ENCODE peak calls at places on chromosomes 5 and 9, in eight cellular contexts. One of them, this sample, is unnamed.

GRCh38 chr5:6765612-6766525 is 52.6 kb downstream of the TENT4A start:
- DNase-seq in pancreas: peak; percentile 77
- DNase-seq in fibroblast of villous mesenchyme: peak; percentile 72
- DNase-seq in ureter: peak; percentile 90
- DNase-seq in smooth muscle cell of the brain vasculature: peak; percentile 32
- DNase-seq in AG20443: peak; percentile 92
- DNase-seq in HFF-Myc: peak; percentile 65
- DNase-seq in RWPE1: peak; percentile 89
- DNase-seq in this sample: peak; percentile 84

GRCh38 chr9:12448246-12448645 is 244.9 kb upstream of the TYRP1 start:
- DNase-seq in fibroblast of villous mesenchyme: no peak
- DNase-seq in RWPE1: no peak
- DNase-seq in ureter: no peak
- DNase-seq in AG20443: no peak
- DNase-seq in pancreas: no peak
- DNase-seq in smooth muscle cell of the brain vasculature: no peak
- DNase-seq in HFF-Myc: no peak
- DNase-seq in this sample: no peak

GRCh38 chr5:14810941-14811573 is 60.5 kb downstream of the ANKH start:
- DNase-seq in RWPE1: no peak
- DNase-seq in pancreas: no peak
- DNase-seq in smooth muscle cell of the brain vasculature: no peak
- DNase-seq in ureter: no peak
- DNase-seq in AG20443: no peak
- DNase-seq in HFF-Myc: no peak
- DNase-seq in fibroblast of villous mesenchyme: no peak
- DNase-seq in this sample: no peak

GRCh38 chr9:134066546-134066922 is 1.3 kb downstream of the BRD3 start:
- DNase-seq in HFF-Myc: no peak
- DNase-seq in fibroblast of villous mesenchyme: peak; percentile 32
- DNase-seq in RWPE1: peak; percentile 59
- DNase-seq in AG20443: peak; percentile 36
- DNase-seq in smooth muscle cell of the brain vasculature: no peak
- DNase-seq in pancreas: no peak
- DNase-seq in ureter: no peak
- DNase-seq in this sample: no peak

GRCh38 chr5:77816686-77817085 is 40.5 kb upstream of the TBCA start:
- DNase-seq in ureter: no peak
- DNase-seq in RWPE1: peak; percentile 22
- DNase-seq in AG20443: no peak
- DNase-seq in HFF-Myc: no peak
- DNase-seq in pancreas: no peak
- DNase-seq in smooth muscle cell of the brain vasculature: no peak
- DNase-seq in fibroblast of villous mesenchyme: no peak
- DNase-seq in this sample: no peak

GRCh38 chr5:9626955-9627354 is 3.2 kb downstream of the TAS2R1 start:
- DNase-seq in smooth muscle cell of the brain vasculature: no peak
- DNase-seq in ureter: no peak
- DNase-seq in RWPE1: no peak
- DNase-seq in AG20443: no peak
- DNase-seq in fibroblast of villous mesenchyme: no peak
- DNase-seq in pancreas: no peak
- DNase-seq in HFF-Myc: no peak
- DNase-seq in this sample: no peak

GRCh38 chr5:150263339-150263738 is 26.2 kb downstream of the CAMK2A start:
- DNase-seq in smooth muscle cell of the brain vasculature: no peak
- DNase-seq in ureter: no peak
- DNase-seq in pancreas: no peak
- DNase-seq in fibroblast of villous mesenchyme: no peak
- DNase-seq in AG20443: no peak
- DNase-seq in HFF-Myc: no peak
- DNase-seq in RWPE1: no peak
- DNase-seq in this sample: no peak

GRCh38 chr9:5514608-5515260 is 4.4 kb downstream of the PDCD1LG2 start:
- DNase-seq in fibroblast of villous mesenchyme: no peak
- DNase-seq in smooth muscle cell of the brain vasculature: no peak
- DNase-seq in pancreas: no peak
- DNase-seq in AG20443: no peak
- DNase-seq in RWPE1: no peak
- DNase-seq in ureter: no peak
- DNase-seq in HFF-Myc: no peak
- DNase-seq in this sample: no peak

GRCh38 chr5:137146402-137146889 is 352.7 kb downstream of the SPOCK1 start:
- DNase-seq in ureter: no peak
- DNase-seq in smooth muscle cell of the brain vasculature: no peak
- DNase-seq in RWPE1: peak; percentile 99
- DNase-seq in fibroblast of villous mesenchyme: peak; percentile 93
- DNase-seq in HFF-Myc: peak; percentile 83
- DNase-seq in AG20443: peak; percentile 91
- DNase-seq in pancreas: no peak
- DNase-seq in this sample: no peak

GRCh38 chr5:43019615-43020293 is 20.4 kb downstream of the ANXA2R start:
- DNase-seq in HFF-Myc: no peak
- DNase-seq in fibroblast of villous mesenchyme: peak; percentile 92
- DNase-seq in AG20443: peak; percentile 32
- DNase-seq in ureter: peak; percentile 79
- DNase-seq in pancreas: peak; percentile 75
- DNase-seq in smooth muscle cell of the brain vasculature: no peak
- DNase-seq in RWPE1: no peak
- DNase-seq in this sample: no peak

GRCh38 chr5:1746371-1747078 is 53.1 kb downstream of the MRPL36 start:
- DNase-seq in fibroblast of villous mesenchyme: no peak
- DNase-seq in HFF-Myc: no peak
- DNase-seq in ureter: no peak
- DNase-seq in smooth muscle cell of the brain vasculature: no peak
- DNase-seq in AG20443: no peak
- DNase-seq in RWPE1: no peak
- DNase-seq in pancreas: no peak
- DNase-seq in this sample: peak; percentile 58

GRCh38 chr5:132283423-132284043 is 10.7 kb upstream of the SLC22A4 start:
- DNase-seq in pancreas: peak; percentile 65
- DNase-seq in RWPE1: no peak
- DNase-seq in ureter: no peak
- DNase-seq in smooth muscle cell of the brain vasculature: no peak
- DNase-seq in HFF-Myc: no peak
- DNase-seq in fibroblast of villous mesenchyme: peak; percentile 66
- DNase-seq in AG20443: peak; percentile 70
- DNase-seq in this sample: no peak

GRCh38 chr5:114362197-114362976 is 517 bp downstream of the KCNN2 start:
- DNase-seq in pancreas: no peak
- DNase-seq in AG20443: peak; percentile 21
- DNase-seq in fibroblast of villous mesenchyme: peak; percentile 16
- DNase-seq in HFF-Myc: no peak
- DNase-seq in smooth muscle cell of the brain vasculature: no peak
- DNase-seq in RWPE1: peak; percentile 13
- DNase-seq in ureter: no peak
- DNase-seq in this sample: no peak

GRCh38 chr9:104868303-104868686 is 59.7 kb downstream of the ABCA1 start:
- DNase-seq in pancreas: no peak
- DNase-seq in AG20443: no peak
- DNase-seq in smooth muscle cell of the brain vasculature: no peak
- DNase-seq in RWPE1: no peak
- DNase-seq in fibroblast of villous mesenchyme: peak; percentile 20
- DNase-seq in ureter: no peak
- DNase-seq in HFF-Myc: no peak
- DNase-seq in this sample: no peak

GRCh38 chr9:136511670-136512592 is 29.1 kb upstream of the SEC16A start:
- DNase-seq in ureter: no peak
- DNase-seq in pancreas: no peak
- DNase-seq in AG20443: no peak
- DNase-seq in HFF-Myc: no peak
- DNase-seq in RWPE1: no peak
- DNase-seq in smooth muscle cell of the brain vasculature: no peak
- DNase-seq in fibroblast of villous mesenchyme: no peak
- DNase-seq in this sample: no peak

GRCh38 chr5:8839361-8840055 is 706.4 kb downstream of the SEMA5A start:
- DNase-seq in HFF-Myc: no peak
- DNase-seq in AG20443: no peak
- DNase-seq in pancreas: no peak
- DNase-seq in ureter: no peak
- DNase-seq in smooth muscle cell of the brain vasculature: no peak
- DNase-seq in RWPE1: no peak
- DNase-seq in fibroblast of villous mesenchyme: no peak
- DNase-seq in this sample: no peak

GRCh38 chr9:108708448-108708847 is 147.3 kb downstream of the ACTL7B start:
- DNase-seq in fibroblast of villous mesenchyme: no peak
- DNase-seq in pancreas: no peak
- DNase-seq in ureter: no peak
- DNase-seq in HFF-Myc: no peak
- DNase-seq in smooth muscle cell of the brain vasculature: no peak
- DNase-seq in RWPE1: no peak
- DNase-seq in AG20443: no peak
- DNase-seq in this sample: no peak

GRCh38 chr9:105921057-105921721 is 226.8 kb downstream of the TMEM38B start:
- DNase-seq in RWPE1: no peak
- DNase-seq in HFF-Myc: no peak
- DNase-seq in smooth muscle cell of the brain vasculature: no peak
- DNase-seq in ureter: no peak
- DNase-seq in AG20443: no peak
- DNase-seq in pancreas: no peak
- DNase-seq in fibroblast of villous mesenchyme: no peak
- DNase-seq in this sample: no peak

GRCh38 chr9:133242241-133242640 is 32.8 kb downstream of the ABO start:
- DNase-seq in fibroblast of villous mesenchyme: no peak
- DNase-seq in HFF-Myc: no peak
- DNase-seq in pancreas: no peak
- DNase-seq in ureter: no peak
- DNase-seq in AG20443: no peak
- DNase-seq in smooth muscle cell of the brain vasculature: no peak
- DNase-seq in RWPE1: no peak
- DNase-seq in this sample: no peak

GRCh38 chr9:131986089-131986488 is 93.6 kb downstream of the MED27 start:
- DNase-seq in AG20443: no peak
- DNase-seq in HFF-Myc: no peak
- DNase-seq in ureter: no peak
- DNase-seq in pancreas: no peak
- DNase-seq in RWPE1: no peak
- DNase-seq in smooth muscle cell of the brain vasculature: no peak
- DNase-seq in fibroblast of villous mesenchyme: no peak
- DNase-seq in this sample: no peak

GRCh38 chr9:99353408-99353807 is 131.3 kb downstream of the SEC61B start:
- DNase-seq in smooth muscle cell of the brain vasculature: no peak
- DNase-seq in RWPE1: no peak
- DNase-seq in HFF-Myc: peak; percentile 74
- DNase-seq in ureter: peak; percentile 59
- DNase-seq in AG20443: peak; percentile 88
- DNase-seq in pancreas: no peak
- DNase-seq in fibroblast of villous mesenchyme: peak; percentile 92
- DNase-seq in this sample: no peak

GRCh38 chr5:179198865-179199645 is 138.9 kb downstream of the ZNF354C start:
- DNase-seq in ureter: no peak
- DNase-seq in pancreas: no peak
- DNase-seq in HFF-Myc: no peak
- DNase-seq in smooth muscle cell of the brain vasculature: no peak
- DNase-seq in AG20443: no peak
- DNase-seq in RWPE1: no peak
- DNase-seq in fibroblast of villous mesenchyme: no peak
- DNase-seq in this sample: no peak

GRCh38 chr9:124467410-124468060 is 17.3 kb downstream of the ADGRD2 start:
- DNase-seq in RWPE1: no peak
- DNase-seq in ureter: no peak
- DNase-seq in HFF-Myc: no peak
- DNase-seq in pancreas: no peak
- DNase-seq in fibroblast of villous mesenchyme: no peak
- DNase-seq in smooth muscle cell of the brain vasculature: no peak
- DNase-seq in AG20443: no peak
- DNase-seq in this sample: no peak

GRCh38 chr5:23269981-23270380 is 237.4 kb upstream of the PRDM9 start:
- DNase-seq in ureter: no peak
- DNase-seq in fibroblast of villous mesenchyme: no peak
- DNase-seq in smooth muscle cell of the brain vasculature: no peak
- DNase-seq in pancreas: no peak
- DNase-seq in AG20443: no peak
- DNase-seq in HFF-Myc: no peak
- DNase-seq in RWPE1: peak; percentile 65
- DNase-seq in this sample: no peak

GRCh38 chr9:129838707-129839259 is 3.5 kb downstream of the USP20 start:
- DNase-seq in HFF-Myc: peak; percentile 50
- DNase-seq in ureter: no peak
- DNase-seq in smooth muscle cell of the brain vasculature: no peak
- DNase-seq in RWPE1: peak; percentile 84
- DNase-seq in pancreas: no peak
- DNase-seq in fibroblast of villous mesenchyme: peak; percentile 80
- DNase-seq in AG20443: peak; percentile 78
- DNase-seq in this sample: no peak

GRCh38 chr9:93522736-93523135 is 53.6 kb upstream of the PHF2 start:
- DNase-seq in RWPE1: no peak
- DNase-seq in smooth muscle cell of the brain vasculature: no peak
- DNase-seq in HFF-Myc: no peak
- DNase-seq in ureter: no peak
- DNase-seq in pancreas: no peak
- DNase-seq in AG20443: no peak
- DNase-seq in fibroblast of villous mesenchyme: no peak
- DNase-seq in this sample: no peak

GRCh38 chr9:110220809-110221208 is 12.8 kb upstream of the C9orf152 start:
- DNase-seq in fibroblast of villous mesenchyme: no peak
- DNase-seq in RWPE1: no peak
- DNase-seq in ureter: no peak
- DNase-seq in HFF-Myc: no peak
- DNase-seq in AG20443: no peak
- DNase-seq in pancreas: no peak
- DNase-seq in smooth muscle cell of the brain vasculature: no peak
- DNase-seq in this sample: no peak

GRCh38 chr5:1314564-1314982 is 19.7 kb upstream of the TERT start:
- DNase-seq in HFF-Myc: no peak
- DNase-seq in fibroblast of villous mesenchyme: no peak
- DNase-seq in smooth muscle cell of the brain vasculature: no peak
- DNase-seq in ureter: no peak
- DNase-seq in AG20443: no peak
- DNase-seq in RWPE1: no peak
- DNase-seq in pancreas: peak; percentile 8
- DNase-seq in this sample: no peak

GRCh38 chr5:9358961-9359686 is 186.8 kb downstream of the SEMA5A start:
- DNase-seq in HFF-Myc: no peak
- DNase-seq in ureter: no peak
- DNase-seq in pancreas: no peak
- DNase-seq in smooth muscle cell of the brain vasculature: no peak
- DNase-seq in AG20443: peak; percentile 35
- DNase-seq in RWPE1: peak; percentile 38
- DNase-seq in fibroblast of villous mesenchyme: peak; percentile 51
- DNase-seq in this sample: no peak

GRCh38 chr5:91174418-91174817 is 208.7 kb downstream of the ARRDC3 start:
- DNase-seq in AG20443: no peak
- DNase-seq in pancreas: no peak
- DNase-seq in HFF-Myc: no peak
- DNase-seq in smooth muscle cell of the brain vasculature: no peak
- DNase-seq in fibroblast of villous mesenchyme: peak; percentile 40
- DNase-seq in RWPE1: no peak
- DNase-seq in ureter: no peak
- DNase-seq in this sample: no peak

GRCh38 chr5:15366676-15367391 is 133.1 kb upstream of the FBXL7 start:
- DNase-seq in HFF-Myc: no peak
- DNase-seq in AG20443: no peak
- DNase-seq in smooth muscle cell of the brain vasculature: no peak
- DNase-seq in pancreas: no peak
- DNase-seq in RWPE1: no peak
- DNase-seq in ureter: no peak
- DNase-seq in fibroblast of villous mesenchyme: peak; percentile 6
- DNase-seq in this sample: no peak

GRCh38 chr5:69404659-69405330 is 10.1 kb upstream of the MARVELD2 start:
- DNase-seq in smooth muscle cell of the brain vasculature: no peak
- DNase-seq in RWPE1: no peak
- DNase-seq in AG20443: no peak
- DNase-seq in HFF-Myc: no peak
- DNase-seq in ureter: no peak
- DNase-seq in fibroblast of villous mesenchyme: no peak
- DNase-seq in pancreas: no peak
- DNase-seq in this sample: no peak

GRCh38 chr9:95815153-95815552 is 60.3 kb upstream of the ERCC6L2 start:
- DNase-seq in ureter: no peak
- DNase-seq in AG20443: no peak
- DNase-seq in HFF-Myc: peak; percentile 65
- DNase-seq in pancreas: no peak
- DNase-seq in RWPE1: peak; percentile 63
- DNase-seq in fibroblast of villous mesenchyme: peak; percentile 90
- DNase-seq in smooth muscle cell of the brain vasculature: no peak
- DNase-seq in this sample: no peak

This sample was measured in coronary artery.